ENCODE peak calls at places on chromosome 13, in six cellular contexts. O is AG04450, S is adrenal gland, Q is heart left ventricle, N is right lobe of liver, P is cardiac muscle cell. W is an unnamed sample.

GRCh38 chr13:38814331-38814730 is 127.5 kb downstream of the FREM2 start:
- DNase-seq in O (no peak), S (no peak), Q (no peak), N (no peak), P (no peak), W (no peak)

GRCh38 chr13:46743191-46743590 is 53.8 kb downstream of the ESD start:
- DNase-seq in O (no peak), S (no peak), Q (no peak), N (no peak), P (no peak), W (peak; percentile 2)

GRCh38 chr13:113904411-113904810 is 40.5 kb upstream of the GAS6 start:
- DNase-seq in O (no peak), S (peak; percentile 70), Q (peak; percentile 63), N (no peak), P (peak; percentile 59), W (no peak)

GRCh38 chr13:44436589-44437337 is 63.1 kb downstream of the SERP2 start:
- DNase-seq in O (peak; percentile 85), S (peak; percentile 98), Q (peak; percentile 96), N (peak; percentile 97), P (peak; percentile 96), W (peak; percentile 79)

GRCh38 chr13:98677398-98677797 is 75.1 kb downstream of the SLC15A1 start:
- DNase-seq in O (peak; percentile 15), S (no peak), Q (no peak), N (no peak), P (no peak), W (no peak)

GRCh38 chr13:39776439-39776838 is 121.0 kb downstream of the COG6 start:
- DNase-seq in O (peak; percentile 51), S (no peak), Q (no peak), N (no peak), P (no peak), W (no peak)

GRCh38 chr13:85503797-85504196 is 295.4 kb downstream of the SLITRK6 start:
- DNase-seq in O (no peak), S (no peak), Q (no peak), N (no peak), P (no peak), W (peak; percentile 84)

GRCh38 chr13:60061737-60062136 is 102.0 kb downstream of the DIAPH3 start:
- DNase-seq in O (no peak), S (no peak), Q (no peak), N (no peak), P (no peak), W (no peak)

GRCh38 chr13:99072941-99073340 is 95.1 kb upstream of the DOCK9 start:
- DNase-seq in O (no peak), S (no peak), Q (no peak), N (no peak), P (no peak), W (no peak)

GRCh38 chr13:97879646-97880297 is 73.7 kb upstream of the IPO5 start:
- DNase-seq in O (peak; percentile 78), S (no peak), Q (no peak), N (no peak), P (no peak), W (peak; percentile 16)

GRCh38 chr13:42612021-42612765 is 38.2 kb downstream of the TNFSF11 start:
- DNase-seq in O (no peak), S (no peak), Q (no peak), N (no peak), P (no peak), W (no peak)

GRCh38 chr13:101424381-101425155 is 8.3 kb upstream of the NALCN start:
- DNase-seq in O (peak; percentile 4), S (no peak), Q (no peak), N (no peak), P (no peak), W (peak; percentile 66)

GRCh38 chr13:32080328-32080744 is 48.8 kb downstream of the FRY start:
- DNase-seq in O (no peak), S (no peak), Q (no peak), N (no peak), P (no peak), W (no peak)
- H3K4me3 ChIP-seq in O (no peak overlapping the region), S (no peak overlapping the region), Q (no peak overlapping the region), N (no peak overlapping the region), P (no peak overlapping the region), W (no peak overlapping the region)

DNA sequence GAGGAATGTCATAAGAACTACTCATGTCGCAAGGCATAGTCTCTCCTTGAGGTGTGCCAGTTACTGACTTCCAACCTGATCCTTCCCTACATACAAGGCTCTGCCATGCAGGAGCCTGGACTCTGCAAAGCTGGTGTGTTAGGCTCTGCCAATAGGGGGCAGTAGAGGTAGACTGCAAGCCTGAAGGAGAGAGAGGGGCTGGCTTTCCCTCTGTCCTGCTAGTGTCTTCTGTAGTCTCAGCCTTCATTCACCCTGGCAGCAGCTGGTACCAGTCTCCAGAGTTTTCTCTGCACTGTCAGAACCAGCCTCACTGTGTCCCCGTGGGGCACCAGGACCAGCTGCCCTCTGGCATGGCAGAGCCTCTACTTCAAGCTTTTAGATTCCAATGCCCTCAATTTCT is 14.5 kb downstream of the SHISA2 start:
- DNase-seq in O (no peak), S (no peak), Q (no peak), N (no peak), P (no peak), W (no peak)
- TF ChIP-seq CTCF in O (peak; percentile 41), S (no peak), Q (no peak), N (no peak), P (peak; percentile 70), W (peak; percentile 53)

GRCh38 chr13:80296638-80297037 is 44.3 kb downstream of the SPRY2 start:
- DNase-seq in O (no peak), S (no peak), Q (no peak), N (no peak), P (no peak), W (no peak)
- H3K4me3 ChIP-seq in O (no peak overlapping the region), S (no peak overlapping the region), Q (no peak overlapping the region), N (no peak overlapping the region), P (no peak overlapping the region), W (no peak overlapping the region)

DNA sequence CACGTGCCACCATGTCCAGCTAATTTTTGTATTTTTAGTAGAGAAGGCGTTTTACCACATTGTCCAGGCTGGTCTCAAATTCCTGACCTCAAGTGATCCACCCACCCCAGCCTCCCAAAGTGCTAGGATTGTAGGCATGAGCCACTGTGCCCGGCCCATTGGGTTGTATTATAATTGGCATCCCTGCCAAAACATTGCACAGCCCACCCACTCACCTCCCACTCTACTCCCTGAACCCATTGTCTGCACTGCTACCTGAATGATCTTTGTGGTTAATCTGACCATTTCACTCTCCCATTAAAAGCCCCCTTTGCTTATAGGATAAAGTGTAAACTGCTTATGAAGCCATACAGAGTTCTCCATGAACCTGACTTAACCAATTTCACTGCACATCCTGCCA is 26.3 kb upstream of the KCTD12 start:
- DNase-seq in O (no peak), S (no peak), Q (no peak), N (no peak), P (no peak), W (no peak)
- TF ChIP-seq CTCF in O (no peak), S (no peak), Q (no peak), N (no peak), P (no peak), W (no peak)

GRCh38 chr13:112065867-112066623 is 904 bp upstream of the SOX1 start:
- DNase-seq in O (no peak), S (no peak), Q (no peak), N (no peak), P (no peak), W (no peak)
- H3K4me3 ChIP-seq in O (no peak overlapping the region), S (no peak overlapping the region), Q (peak overlapping the region; percentile 45), N (no peak overlapping the region), P (peak overlapping the region; percentile 33), W (no peak overlapping the region)

GRCh38 chr13:31703780-31704179 is 35.5 kb upstream of the RXFP2 start:
- DNase-seq in O (no peak), S (no peak), Q (no peak), N (peak; percentile 58), P (no peak), W (no peak)

GRCh38 chr13:31697290-31697689 is 42.0 kb upstream of the RXFP2 start:
- DNase-seq in O (no peak), S (no peak), Q (no peak), N (no peak), P (no peak), W (no peak)

DNA sequence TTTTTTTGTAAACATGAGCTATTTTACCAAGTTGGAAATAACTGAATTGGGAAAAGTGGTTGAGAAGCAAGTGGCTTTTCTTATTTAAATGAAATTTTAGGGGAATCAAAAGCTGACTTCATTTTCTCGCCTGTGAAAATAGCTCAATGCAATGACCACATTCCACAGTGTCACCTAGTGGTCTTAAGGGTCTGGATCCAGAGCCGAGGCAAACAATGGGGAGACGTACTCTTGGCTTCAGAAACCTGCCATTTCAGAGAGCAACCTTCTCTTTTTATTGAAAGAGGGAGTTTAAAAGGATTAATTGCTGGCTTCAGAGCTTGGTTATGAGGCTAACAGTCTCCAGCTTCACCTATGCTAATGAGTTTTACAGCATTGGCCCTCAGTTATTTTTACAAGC is 39.7 kb upstream of the RXFP2 start:
- DNase-seq in O (no peak), S (no peak), Q (no peak), N (no peak), P (peak; percentile 23), W (no peak)
- TF ChIP-seq CTCF in O (peak; percentile 26), S (no peak), Q (no peak), N (no peak), P (peak; percentile 48), W (no peak)

GRCh38 chr13:40961826-40962225 is 57.3 kb downstream of the ELF1 start:
- DNase-seq in O (no peak), S (no peak), Q (no peak), N (no peak), P (no peak), W (no peak)

GRCh38 chr13:40960721-40961120 is 58.4 kb downstream of the ELF1 start:
- DNase-seq in O (no peak), S (no peak), Q (no peak), N (no peak), P (no peak), W (no peak)

GRCh38 chr13:40963927-40964326 is 55.2 kb downstream of the ELF1 start:
- DNase-seq in O (no peak), S (no peak), Q (no peak), N (no peak), P (no peak), W (no peak)

GRCh38 chr13:40958655-40959054 is 60.5 kb downstream of the ELF1 start:
- DNase-seq in O (no peak), S (no peak), Q (no peak), N (no peak), P (no peak), W (no peak)

DNA sequence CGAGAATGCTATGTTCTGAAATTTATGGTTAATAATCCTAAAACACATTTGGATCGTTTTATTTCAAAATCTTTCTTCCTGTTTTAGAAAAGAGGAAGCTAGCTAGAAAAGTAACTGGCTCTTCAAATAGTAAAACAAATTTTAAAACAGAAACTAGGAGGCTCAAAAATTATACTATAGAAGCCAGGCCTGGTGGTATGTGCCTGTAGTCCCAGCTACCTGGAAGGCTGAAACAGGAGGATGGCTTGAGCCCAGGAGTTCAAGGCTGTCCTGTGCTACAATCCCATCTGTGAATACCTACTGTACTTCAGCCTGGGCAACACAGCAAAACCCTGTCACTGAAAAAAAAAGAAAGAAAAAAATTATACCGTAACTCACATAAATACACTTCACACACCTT is 57.9 kb downstream of the ELF1 start:
- DNase-seq in O (no peak), S (no peak), Q (no peak), N (no peak), P (no peak), W (no peak)
- H3K4me3 ChIP-seq in O (no peak overlapping the region), S (no peak overlapping the region), Q (no peak overlapping the region), N (no peak overlapping the region), P (no peak overlapping the region), W (no peak overlapping the region)

GRCh38 chr13:20118268-20119140 is 42.3 kb downstream of the GJA3 start:
- DNase-seq in O (no peak), S (peak; percentile 75), Q (peak; percentile 58), N (peak; percentile 76), P (peak; percentile 36), W (no peak)
- TF ChIP-seq CTCF in O (no peak), S (no peak), Q (no peak), N (no peak), P (no peak), W (no peak)

W was measured in retinal pigment epithelial cell.